ENCODE peak calls at places on chromosome 15, in eight cellular contexts. One of them, this sample, is unnamed.

GRCh38 chr15:41878355-41878699 is 15.5 kb downstream of the SPTBN5 start:
- DNase-seq in AG09319: no peak
- DNase-seq in WTC11: no peak
- DNase-seq in psoas muscle: peak; percentile 68
- DNase-seq in lower leg skin: no peak
- DNase-seq in cardiac fibroblast: no peak
- DNase-seq in breast epithelium: no peak
- DNase-seq in fibroblast of lung: no peak
- DNase-seq in this sample: no peak

GRCh38 chr15:60006808-60007346 is 2.8 kb downstream of the FOXB1 start:
- DNase-seq in lower leg skin: no peak
- DNase-seq in WTC11: no peak
- DNase-seq in cardiac fibroblast: no peak
- DNase-seq in fibroblast of lung: peak; percentile 8
- DNase-seq in AG09319: no peak
- DNase-seq in breast epithelium: no peak
- DNase-seq in psoas muscle: no peak
- DNase-seq in this sample: no peak

GRCh38 chr15:69812881-69813280 is 284.8 kb downstream of the TLE3 start:
- DNase-seq in cardiac fibroblast: no peak
- DNase-seq in psoas muscle: no peak
- DNase-seq in AG09319: no peak
- DNase-seq in breast epithelium: no peak
- DNase-seq in fibroblast of lung: no peak
- DNase-seq in WTC11: peak; percentile 70
- DNase-seq in lower leg skin: no peak
- DNase-seq in this sample: no peak

GRCh38 chr15:70717237-70717793 is 46.0 kb downstream of the UACA start:
- DNase-seq in breast epithelium: no peak
- DNase-seq in lower leg skin: no peak
- DNase-seq in fibroblast of lung: no peak
- DNase-seq in psoas muscle: no peak
- DNase-seq in cardiac fibroblast: no peak
- DNase-seq in AG09319: no peak
- DNase-seq in WTC11: no peak
- DNase-seq in this sample: no peak

GRCh38 chr15:90561344-90562244 is 31.9 kb downstream of the CRTC3 start:
- DNase-seq in cardiac fibroblast: peak; percentile 27
- DNase-seq in fibroblast of lung: no peak
- DNase-seq in AG09319: peak; percentile 66
- DNase-seq in WTC11: no peak
- DNase-seq in psoas muscle: no peak
- DNase-seq in breast epithelium: no peak
- DNase-seq in lower leg skin: peak; percentile 38
- DNase-seq in this sample: no peak

GRCh38 chr15:40844543-40844981 is 714 bp downstream of the SPINT1 start:
- DNase-seq in cardiac fibroblast: no peak
- DNase-seq in breast epithelium: no peak
- DNase-seq in psoas muscle: peak; percentile 54
- DNase-seq in WTC11: peak; percentile 58
- DNase-seq in lower leg skin: no peak
- DNase-seq in fibroblast of lung: peak; percentile 16
- DNase-seq in AG09319: no peak
- DNase-seq in this sample: peak; percentile 49

GRCh38 chr15:36501063-36501678 is 78.3 kb upstream of the CDIN1 start:
- DNase-seq in WTC11: peak; percentile 14
- DNase-seq in psoas muscle: no peak
- DNase-seq in fibroblast of lung: peak; percentile 72
- DNase-seq in cardiac fibroblast: peak; percentile 80
- DNase-seq in breast epithelium: no peak
- DNase-seq in AG09319: peak; percentile 44
- DNase-seq in lower leg skin: no peak
- DNase-seq in this sample: no peak

GRCh38 chr15:53830707-53831386 is 71.4 kb upstream of the WDR72 start:
- DNase-seq in cardiac fibroblast: no peak
- DNase-seq in psoas muscle: no peak
- DNase-seq in fibroblast of lung: no peak
- DNase-seq in breast epithelium: no peak
- DNase-seq in lower leg skin: no peak
- DNase-seq in WTC11: no peak
- DNase-seq in AG09319: no peak
- DNase-seq in this sample: no peak

GRCh38 chr15:71444866-71445590 is 329.8 kb downstream of the THSD4 start:
- DNase-seq in breast epithelium: no peak
- DNase-seq in fibroblast of lung: peak; percentile 74
- DNase-seq in cardiac fibroblast: peak; percentile 70
- DNase-seq in lower leg skin: no peak
- DNase-seq in WTC11: no peak
- DNase-seq in AG09319: no peak
- DNase-seq in psoas muscle: no peak
- DNase-seq in this sample: no peak

GRCh38 chr15:31483053-31483923 is 156.7 kb downstream of the KLF13 start:
- DNase-seq in fibroblast of lung: no peak
- DNase-seq in cardiac fibroblast: no peak
- DNase-seq in WTC11: peak; percentile 52
- DNase-seq in psoas muscle: no peak
- DNase-seq in breast epithelium: no peak
- DNase-seq in AG09319: no peak
- DNase-seq in lower leg skin: no peak
- DNase-seq in this sample: peak; percentile 45

GRCh38 chr15:80849308-80849707 is 70.1 kb downstream of the CEMIP start:
- DNase-seq in lower leg skin: peak; percentile 23
- DNase-seq in AG09319: peak; percentile 83
- DNase-seq in fibroblast of lung: peak; percentile 94
- DNase-seq in cardiac fibroblast: peak; percentile 87
- DNase-seq in breast epithelium: peak; percentile 54
- DNase-seq in psoas muscle: no peak
- DNase-seq in WTC11: no peak
- DNase-seq in this sample: no peak

GRCh38 chr15:64637412-64637811 is 138.0 kb downstream of the RBPMS2 start:
- DNase-seq in psoas muscle: no peak
- DNase-seq in cardiac fibroblast: no peak
- DNase-seq in fibroblast of lung: no peak
- DNase-seq in AG09319: no peak
- DNase-seq in breast epithelium: no peak
- DNase-seq in WTC11: no peak
- DNase-seq in lower leg skin: no peak
- DNase-seq in this sample: no peak
- TF ChIP-seq CTCF in psoas muscle: no peak
- TF ChIP-seq CTCF in cardiac fibroblast: no peak
- TF ChIP-seq CTCF in fibroblast of lung: no peak
- TF ChIP-seq CTCF in AG09319: no peak
- TF ChIP-seq CTCF in breast epithelium: no peak
- TF ChIP-seq CTCF in WTC11: no peak
- TF ChIP-seq CTCF in lower leg skin: no peak
- TF ChIP-seq CTCF in this sample: no peak

DNA sequence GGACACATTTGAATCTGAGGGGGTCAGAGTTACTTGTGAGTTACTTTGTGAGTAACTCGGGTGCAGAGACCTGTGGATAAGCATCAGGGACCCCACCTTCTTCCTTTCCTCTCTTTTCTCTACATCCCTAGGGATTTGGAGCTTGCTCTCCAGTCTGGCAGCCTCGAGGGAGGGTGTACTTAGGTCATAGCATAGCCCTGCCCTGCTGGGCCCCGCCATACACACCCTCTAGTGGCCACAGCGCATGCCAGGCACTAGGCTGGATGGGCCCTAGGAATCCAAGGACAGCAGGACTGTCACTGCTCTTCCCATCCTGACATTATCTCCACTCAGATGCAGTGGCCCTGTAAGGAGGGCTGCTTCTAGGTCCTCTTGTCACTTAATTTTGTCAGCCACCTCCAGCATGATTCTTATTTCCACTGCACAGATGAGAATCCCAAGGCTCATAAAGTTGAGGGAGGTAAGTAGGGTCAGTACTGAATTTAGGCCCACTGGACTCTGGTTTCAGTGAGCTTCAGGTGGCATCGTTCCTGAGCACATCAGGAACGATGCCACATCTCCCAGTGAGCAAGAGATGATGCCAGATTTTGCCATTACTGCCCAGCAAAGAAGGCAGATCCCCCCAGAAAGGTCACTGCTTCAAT is 3.6 kb upstream of the SMAD6 start:
- DNase-seq in fibroblast of lung: peak; percentile 53
- DNase-seq in AG09319: no peak
- DNase-seq in lower leg skin: no peak
- DNase-seq in psoas muscle: peak; percentile 69
- DNase-seq in WTC11: peak; percentile 80
- DNase-seq in breast epithelium: no peak
- DNase-seq in cardiac fibroblast: peak; percentile 86
- DNase-seq in this sample: no peak
- TF ChIP-seq CTCF in fibroblast of lung: peak; percentile 82
- TF ChIP-seq CTCF in AG09319: peak; percentile 90
- TF ChIP-seq CTCF in lower leg skin: no peak
- TF ChIP-seq CTCF in psoas muscle: peak; percentile 61
- TF ChIP-seq CTCF in WTC11: no peak
- TF ChIP-seq CTCF in breast epithelium: peak; percentile 45
- TF ChIP-seq CTCF in cardiac fibroblast: peak; percentile 95
- TF ChIP-seq CTCF in this sample: no peak

GRCh38 chr15:33084661-33085060 is 109.9 kb downstream of the FMN1 start:
- DNase-seq in cardiac fibroblast: no peak
- DNase-seq in AG09319: no peak
- DNase-seq in fibroblast of lung: no peak
- DNase-seq in psoas muscle: no peak
- DNase-seq in lower leg skin: no peak
- DNase-seq in WTC11: no peak
- DNase-seq in breast epithelium: no peak
- DNase-seq in this sample: no peak

GRCh38 chr15:33089878-33090757 is 104.4 kb downstream of the FMN1 start:
- DNase-seq in psoas muscle: no peak
- DNase-seq in AG09319: peak; percentile 72
- DNase-seq in lower leg skin: no peak
- DNase-seq in breast epithelium: no peak
- DNase-seq in fibroblast of lung: peak; percentile 54
- DNase-seq in cardiac fibroblast: peak; percentile 69
- DNase-seq in WTC11: no peak
- DNase-seq in this sample: no peak

GRCh38 chr15:33083232-33084006 is 111.1 kb downstream of the FMN1 start:
- DNase-seq in cardiac fibroblast: no peak
- DNase-seq in AG09319: no peak
- DNase-seq in breast epithelium: no peak
- DNase-seq in psoas muscle: no peak
- DNase-seq in WTC11: peak; percentile 30
- DNase-seq in fibroblast of lung: peak; percentile 65
- DNase-seq in lower leg skin: no peak
- DNase-seq in this sample: no peak

GRCh38 chr15:33089165-33089877 is 105.2 kb downstream of the FMN1 start:
- DNase-seq in WTC11: no peak
- DNase-seq in AG09319: no peak
- DNase-seq in cardiac fibroblast: no peak
- DNase-seq in psoas muscle: no peak
- DNase-seq in fibroblast of lung: no peak
- DNase-seq in lower leg skin: no peak
- DNase-seq in breast epithelium: no peak
- DNase-seq in this sample: no peak

GRCh38 chr15:33086500-33087141 is 107.9 kb downstream of the FMN1 start:
- DNase-seq in breast epithelium: no peak
- DNase-seq in cardiac fibroblast: peak; percentile 84
- DNase-seq in psoas muscle: no peak
- DNase-seq in AG09319: peak; percentile 63
- DNase-seq in WTC11: no peak
- DNase-seq in lower leg skin: no peak
- DNase-seq in fibroblast of lung: peak; percentile 66
- DNase-seq in this sample: no peak
- TF ChIP-seq CTCF in breast epithelium: peak; percentile 31
- TF ChIP-seq CTCF in cardiac fibroblast: peak; percentile 54
- TF ChIP-seq CTCF in psoas muscle: peak; percentile 63
- TF ChIP-seq CTCF in AG09319: peak; percentile 71
- TF ChIP-seq CTCF in WTC11: no peak
- TF ChIP-seq CTCF in lower leg skin: no peak
- TF ChIP-seq CTCF in fibroblast of lung: peak; percentile 49
- TF ChIP-seq CTCF in this sample: no peak

DNA sequence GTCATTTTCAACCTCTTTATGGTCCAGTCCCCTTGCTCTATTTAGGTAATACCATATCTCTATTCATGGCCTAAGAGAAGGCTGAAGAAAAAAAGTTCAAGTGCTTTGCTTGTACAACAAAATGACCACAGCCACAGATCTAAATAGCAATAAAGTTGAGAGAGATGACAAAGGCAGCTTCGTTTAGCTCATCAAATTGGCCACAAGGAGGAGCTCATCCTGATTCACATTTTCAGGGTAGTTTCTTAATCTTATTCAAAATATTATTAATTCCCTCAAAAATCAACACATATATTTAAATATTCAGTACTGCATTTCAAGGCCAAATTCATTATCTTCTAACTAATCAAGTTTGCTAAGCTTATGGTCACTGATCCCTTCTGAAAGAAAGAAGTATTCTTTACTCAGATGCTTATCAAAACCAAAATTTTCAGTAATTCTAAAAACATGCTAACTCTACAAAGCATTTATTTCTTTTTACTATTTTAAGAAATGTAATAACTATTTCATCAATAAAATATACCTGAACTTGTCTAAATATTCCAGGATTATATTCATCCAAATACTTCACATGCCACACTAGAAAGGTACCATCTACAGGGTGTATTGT is 85.5 kb downstream of the DMXL2 start:
- DNase-seq in lower leg skin: no peak
- DNase-seq in cardiac fibroblast: peak; percentile 52
- DNase-seq in AG09319: no peak
- DNase-seq in breast epithelium: no peak
- DNase-seq in WTC11: no peak
- DNase-seq in fibroblast of lung: peak; percentile 10
- DNase-seq in psoas muscle: no peak
- DNase-seq in this sample: no peak
- TF ChIP-seq CTCF in lower leg skin: no peak
- TF ChIP-seq CTCF in cardiac fibroblast: peak; percentile 68
- TF ChIP-seq CTCF in AG09319: peak; percentile 66
- TF ChIP-seq CTCF in breast epithelium: no peak
- TF ChIP-seq CTCF in WTC11: peak; percentile 35
- TF ChIP-seq CTCF in fibroblast of lung: peak; percentile 69
- TF ChIP-seq CTCF in psoas muscle: no peak
- TF ChIP-seq CTCF in this sample: no peak

GRCh38 chr15:66535056-66535455 is 29.9 kb downstream of the ZWILCH start:
- DNase-seq in psoas muscle: no peak
- DNase-seq in cardiac fibroblast: no peak
- DNase-seq in fibroblast of lung: no peak
- DNase-seq in lower leg skin: no peak
- DNase-seq in breast epithelium: no peak
- DNase-seq in AG09319: no peak
- DNase-seq in WTC11: no peak
- DNase-seq in this sample: no peak
- TF ChIP-seq CTCF in psoas muscle: no peak
- TF ChIP-seq CTCF in cardiac fibroblast: no peak
- TF ChIP-seq CTCF in fibroblast of lung: no peak
- TF ChIP-seq CTCF in lower leg skin: no peak
- TF ChIP-seq CTCF in breast epithelium: no peak
- TF ChIP-seq CTCF in AG09319: no peak
- TF ChIP-seq CTCF in WTC11: no peak
- TF ChIP-seq CTCF in this sample: no peak

GRCh38 chr15:48358229-48358641 is 27.0 kb downstream of the DUT start:
- DNase-seq in lower leg skin: no peak
- DNase-seq in fibroblast of lung: peak; percentile 44
- DNase-seq in breast epithelium: no peak
- DNase-seq in psoas muscle: no peak
- DNase-seq in WTC11: no peak
- DNase-seq in cardiac fibroblast: peak; percentile 72
- DNase-seq in AG09319: no peak
- DNase-seq in this sample: no peak
- TF ChIP-seq CTCF in lower leg skin: no peak
- TF ChIP-seq CTCF in fibroblast of lung: peak; percentile 17
- TF ChIP-seq CTCF in breast epithelium: peak; percentile 53
- TF ChIP-seq CTCF in psoas muscle: peak; percentile 52
- TF ChIP-seq CTCF in WTC11: peak; percentile 31
- TF ChIP-seq CTCF in cardiac fibroblast: peak; percentile 48
- TF ChIP-seq CTCF in AG09319: peak; percentile 56
- TF ChIP-seq CTCF in this sample: no peak

This sample was measured in activated B cell treated with CpG ODN at 0.5 μM for 24 hours.